ENCODE peak calls at places on chromosome 11, in ten cellular contexts. E is sigmoid colon, O is thyroid gland, Q is cardiac muscle cell, R is esophagus muscularis mucosa, X is thoracic aorta, T is spleen, P is breast epithelium, V is neural progenitor cell, J is fibroblast of lung. H is an unnamed sample.

GRCh38 chr11:13343931-13344717 is 66.5 kb downstream of the BMAL1 start:
- DNase-seq in E (no peak), O (peak; percentile 85), Q (peak; percentile 82), R (no peak), X (peak; percentile 33), T (no peak), P (peak; percentile 77), V (peak; percentile 79), J (peak; percentile 81), H (peak; percentile 76)

GRCh38 chr11:46718155-46719019 is 626 bp upstream of the F2 start:
- DNase-seq in E (no peak), O (no peak), Q (no peak), R (no peak), X (no peak), T (no peak), P (no peak), V (no peak), J (peak; percentile 27), H (no peak)

GRCh38 chr11:65013692-65014145 is 241 bp upstream of the ARL2 start:
- DNase-seq in E (peak; percentile 96), O (peak; percentile 86), Q (peak; percentile 97), R (no peak), X (peak; percentile 53), T (peak; percentile 96), P (peak; percentile 80), V (peak; percentile 98), J (peak; percentile 90), H (peak; percentile 72)

GRCh38 chr11:116910378-116910777 is 73.0 kb upstream of the APOA1 start:
- DNase-seq in E (no peak), O (no peak), Q (no peak), R (no peak), X (no peak), T (no peak), P (no peak), V (no peak), J (peak; percentile 26), H (no peak)

GRCh38 chr11:125476721-125477120 is 19.3 kb downstream of the FEZ1 start:
- DNase-seq in E (no peak), O (no peak), Q (no peak), R (no peak), X (no peak), T (no peak), P (no peak), V (no peak), J (no peak), H (no peak)

GRCh38 chr11:1305558-1306056 is 3.8 kb downstream of the TOLLIP start:
- DNase-seq in E (no peak), O (no peak), Q (no peak), R (no peak), X (no peak), T (peak; percentile 76), P (no peak), V (no peak), J (no peak), H (no peak)

GRCh38 chr11:117468888-117469287 is 141.2 kb downstream of the CEP164 start:
- DNase-seq in E (peak; percentile 30), O (no peak), Q (no peak), R (no peak), X (no peak), T (peak; percentile 30), P (no peak), V (no peak), J (no peak), H (no peak)

GRCh38 chr11:85771568-85771967 is 39.4 kb downstream of the SYTL2 start:
- DNase-seq in E (no peak), O (no peak), Q (no peak), R (no peak), X (no peak), T (no peak), P (no peak), V (no peak), J (no peak), H (no peak)

GRCh38 chr11:131978351-131978750 is 607.9 kb downstream of the NTM start:
- DNase-seq in E (no peak), O (no peak), Q (no peak), R (no peak), X (no peak), T (no peak), P (no peak), V (no peak), J (no peak), H (no peak)

GRCh38 chr11:119236490-119236889 is 30.4 kb downstream of the CBL start:
- DNase-seq in E (no peak), O (no peak), Q (no peak), R (no peak), X (no peak), T (no peak), P (no peak), V (no peak), J (peak; percentile 58), H (no peak)

GRCh38 chr11:119237515-119237914 is 31.4 kb downstream of the CBL start:
- DNase-seq in E (no peak), O (no peak), Q (no peak), R (no peak), X (no peak), T (no peak), P (no peak), V (no peak), J (no peak), H (no peak)

DNA sequence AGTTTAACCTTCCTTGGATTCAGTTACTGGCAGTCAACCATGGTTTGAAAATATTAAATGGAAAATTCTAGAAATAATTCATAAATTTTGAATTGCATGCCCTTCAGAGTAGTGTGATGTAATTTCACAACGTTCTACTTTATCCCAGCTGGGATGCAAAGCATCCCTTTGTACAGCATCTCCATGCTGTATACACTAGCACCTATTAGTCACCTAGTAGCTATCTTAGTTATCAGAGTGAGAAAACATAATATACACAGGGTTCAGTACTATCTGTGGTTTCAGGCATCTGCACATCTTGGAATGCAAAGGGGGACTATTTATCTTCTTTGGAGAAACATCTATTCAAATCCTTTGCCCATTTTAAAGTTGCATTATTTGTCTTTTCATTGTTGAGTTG is 30.8 kb downstream of the CBL start:
- DNase-seq in E (no peak), O (no peak), Q (no peak), R (no peak), X (no peak), T (no peak), P (no peak), V (no peak), J (peak; percentile 44), H (no peak)
- H3K27ac ChIP-seq in E (no peak overlapping the region), O (no peak overlapping the region), Q (no peak overlapping the region), R (no peak overlapping the region), X (no peak overlapping the region), T (no peak overlapping the region), P (no peak overlapping the region), V (no peak overlapping the region), J (no peak overlapping the region), H (no peak overlapping the region)

GRCh38 chr11:120335596-120335927 is 651 bp upstream of the ARHGEF12 start:
- DNase-seq in E (no peak), O (peak; percentile 54), Q (no peak), R (no peak), X (no peak), T (no peak), P (no peak), V (no peak), J (no peak), H (no peak)

GRCh38 chr11:120334894-120335462 is 1.2 kb upstream of the ARHGEF12 start:
- DNase-seq in E (peak; percentile 82), O (peak; percentile 63), Q (peak; percentile 69), R (no peak), X (peak; percentile 46), T (no peak), P (peak; percentile 67), V (peak; percentile 71), J (peak; percentile 98), H (peak; percentile 44)

GRCh38 chr11:120337133-120337895 is 1.1 kb downstream of the ARHGEF12 start:
- DNase-seq in E (peak; percentile 68), O (peak; percentile 52), Q (peak; percentile 56), R (no peak), X (peak; percentile 12), T (peak; percentile 78), P (no peak), V (peak; percentile 47), J (peak; percentile 30), H (no peak)

GRCh38 chr11:120336641-120337132 is 474 bp downstream of the ARHGEF12 start:
- DNase-seq in E (peak; percentile 77), O (peak; percentile 51), Q (no peak), R (no peak), X (no peak), T (no peak), P (no peak), V (no peak), J (peak; percentile 34), H (no peak)

DNA sequence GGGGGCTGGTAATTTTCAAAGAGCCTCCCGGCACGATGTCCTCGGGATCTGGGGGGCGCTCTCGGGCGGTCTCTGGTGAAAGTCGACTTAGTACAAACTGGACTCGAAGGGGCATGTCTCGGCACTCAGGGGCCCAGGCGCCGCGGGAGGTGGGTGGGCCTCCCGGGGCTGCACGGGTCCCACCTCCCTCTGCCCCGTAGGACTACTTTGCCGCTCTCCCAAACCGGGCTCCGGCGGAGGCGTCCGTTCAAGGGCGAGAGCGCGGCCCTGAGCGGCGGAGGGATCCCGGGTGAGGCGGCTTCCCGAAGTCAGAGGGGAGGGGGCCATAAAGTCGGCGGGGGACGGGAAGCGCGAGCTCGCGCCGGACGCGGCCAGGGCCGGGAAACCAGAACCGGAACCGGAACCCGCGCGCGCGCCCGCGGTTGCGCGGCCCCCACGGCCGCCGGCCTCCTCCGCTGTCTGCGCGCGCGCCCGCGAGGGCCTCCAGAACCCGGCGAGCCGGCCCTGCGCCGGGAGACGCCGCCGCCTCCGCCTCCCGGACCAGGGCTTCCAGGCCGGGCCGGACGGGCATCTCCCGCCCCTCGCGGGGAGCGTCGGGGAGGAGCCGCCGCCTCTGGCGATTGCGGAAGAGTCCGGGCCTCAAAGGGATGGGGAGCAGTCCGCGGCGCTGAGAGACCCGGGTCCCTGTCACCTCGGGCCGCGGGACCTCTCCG is at the start of gene ARHGEF12:
- DNase-seq in E (peak; percentile 98), O (peak; percentile 96), Q (peak; percentile 97), R (peak; percentile 97), X (peak; percentile 70), T (peak; percentile 96), P (peak; percentile 92), V (peak; percentile 97), J (peak; percentile 99), H (peak; percentile 57)
- TF ChIP-seq CTCF in E (peak; percentile 17), O (peak; percentile 18), Q (peak; percentile 46), R (peak; percentile 18), X (no peak), T (peak; percentile 4), P (no peak), V (peak; percentile 61), J (peak; percentile 29), H (no peak)

GRCh38 chr11:87347441-87347840 is 309.7 kb downstream of the TMEM135 start:
- DNase-seq in E (no peak), O (no peak), Q (peak; percentile 64), R (no peak), X (no peak), T (no peak), P (no peak), V (no peak), J (no peak), H (no peak)
- H3K9me3 ChIP-seq in E (no peaks in the 10 kb centered on the region), O (no peaks in the 10 kb centered on the region), Q (no peaks in the 10 kb centered on the region), R (no peaks in the 10 kb centered on the region), X (no peaks in the 10 kb centered on the region), T (no peaks in the 10 kb centered on the region), P (no peaks in the 10 kb centered on the region), V (no peaks in the 10 kb centered on the region), J (no peaks in the 10 kb centered on the region), H (no peaks in the 10 kb centered on the region)

DNA sequence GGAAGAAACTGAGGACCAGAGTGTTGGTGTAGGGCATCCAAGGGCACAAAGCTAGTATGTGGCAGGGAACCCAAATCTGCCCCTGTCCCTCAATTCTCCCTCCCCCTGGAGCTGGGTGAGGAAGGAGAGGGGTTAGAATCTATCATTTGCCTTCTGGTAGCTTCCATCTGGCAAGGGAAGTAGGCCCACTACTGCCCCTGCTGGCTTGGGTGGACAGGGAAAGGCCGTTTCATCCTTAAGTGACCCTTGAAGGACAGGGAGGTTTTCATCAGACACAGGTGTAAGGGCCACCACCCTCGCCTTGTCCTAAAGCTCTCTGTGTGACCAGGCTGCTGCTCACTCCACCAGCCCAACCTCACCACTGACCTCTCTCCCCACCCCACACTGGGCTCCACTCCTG is 22.1 kb downstream of the NECTIN1 start:
- DNase-seq in E (no peak), O (no peak), Q (no peak), R (no peak), X (no peak), T (no peak), P (no peak), V (peak; percentile 45), J (no peak), H (no peak)
- H3K27ac ChIP-seq in E (no peak overlapping the region), O (no peak overlapping the region), Q (no peak overlapping the region), R (no peak overlapping the region), X (no peak overlapping the region), T (no peak overlapping the region), P (no peak overlapping the region), V (no peak overlapping the region), J (no peak overlapping the region), H (no peak overlapping the region)